ENCODE peak calls at places on chromosomes 13 and 19, in eight cellular contexts. V is pancreas, L is heart left ventricle, K is endodermal cell, T is BJ, C is uterus, Z is keratinocyte, Q is testis. H is an unnamed sample.
A peak's percentile ranks its signal among the peaks of the same experiment; 100 is the strongest.

GRCh38 chr19:6227941-6228325 is 51.8 kb downstream of the MLLT1 start:
- DNase-seq in V (no peak), L (no peak), K (no peak), T (no peak), C (no peak), Z (no peak), Q (no peak), H (no peak)

GRCh38 chr13:41597348-41598041 is 140.1 kb downstream of the RGCC start:
- DNase-seq in V (no peak), L (no peak), K (no peak), T (no peak), C (no peak), Z (no peak), Q (no peak), H (no peak)

GRCh38 chr19:51441410-51442390 is 16.6 kb downstream of the SIGLEC8 start:
- DNase-seq in V (no peak), L (no peak), K (no peak), T (no peak), C (no peak), Z (peak; percentile 9), Q (no peak), H (no peak)

GRCh38 chr13:72565893-72566292 is 161.5 kb downstream of the MZT1 start:
- DNase-seq in V (no peak), L (no peak), K (no peak), T (no peak), C (no peak), Z (no peak), Q (no peak), H (no peak)

GRCh38 chr19:31350693-31351211 is 1.5 kb upstream of the TSHZ3 start:
- DNase-seq in V (peak; percentile 58), L (peak; percentile 83), K (peak; percentile 82), T (no peak), C (peak; percentile 48), Z (no peak), Q (peak; percentile 61), H (no peak)

GRCh38 chr13:55761986-55762385 is 1378.7 kb upstream of the PRR20A start:
- DNase-seq in V (no peak), L (no peak), K (no peak), T (no peak), C (no peak), Z (no peak), Q (no peak), H (no peak)

GRCh38 chr13:111437856-111438547 is 117.6 kb downstream of the TEX29 start:
- DNase-seq in V (no peak), L (no peak), K (peak; percentile 38), T (no peak), C (no peak), Z (no peak), Q (no peak), H (no peak)

GRCh38 chr13:66673401-66673800 is 556.7 kb downstream of the PCDH9 start:
- DNase-seq in V (no peak), L (no peak), K (no peak), T (peak; percentile 68), C (no peak), Z (no peak), Q (no peak), H (no peak)

GRCh38 chr19:35717665-35718344 is at the start of gene KMT2B:
- DNase-seq in V (no peak), L (no peak), K (no peak), T (peak; percentile 66), C (no peak), Z (no peak), Q (no peak), H (peak; percentile 96)

GRCh38 chr13:49516467-49516866 is 20.7 kb downstream of the PHF11 start:
- DNase-seq in V (no peak), L (no peak), K (no peak), T (no peak), C (no peak), Z (no peak), Q (no peak), H (no peak)

GRCh38 chr13:23608704-23609413 is 38.6 kb downstream of the TNFRSF19 start:
- DNase-seq in V (no peak), L (peak; percentile 74), K (no peak), T (no peak), C (peak; percentile 62), Z (no peak), Q (no peak), H (no peak)

GRCh38 chr13:26923824-26924605 is 163.4 kb upstream of the GPR12 start:
- DNase-seq in V (no peak), L (no peak), K (peak; percentile 34), T (no peak), C (no peak), Z (no peak), Q (peak; percentile 26), H (no peak)

GRCh38 chr19:3576696-3577443 is 4.1 kb downstream of the HMG20B start:
- DNase-seq in V (peak; percentile 35), L (peak; percentile 82), K (peak; percentile 95), T (no peak), C (peak; percentile 46), Z (no peak), Q (no peak), H (no peak)
- H3K4me3 ChIP-seq in V (no peak overlapping the region), L (peak overlapping the region; percentile 43), K (peak overlapping the region; percentile 76), T (peak overlapping the region; percentile 27), C (no peak overlapping the region), Z (peak overlapping the region; percentile 44), Q (peak overlapping the region; percentile 38), H (no peak overlapping the region)

GRCh38 chr13:37752156-37752555 is 117.4 kb downstream of the TRPC4 start:
- DNase-seq in V (no peak), L (no peak), K (no peak), T (no peak), C (no peak), Z (no peak), Q (no peak), H (no peak)

GRCh38 chr13:37748913-37749312 is 120.7 kb downstream of the TRPC4 start:
- DNase-seq in V (no peak), L (no peak), K (no peak), T (no peak), C (no peak), Z (no peak), Q (no peak), H (no peak)

GRCh38 chr13:37755349-37755748 is 114.2 kb downstream of the TRPC4 start:
- DNase-seq in V (no peak), L (no peak), K (no peak), T (no peak), C (no peak), Z (no peak), Q (no peak), H (no peak)

GRCh38 chr13:37751025-37751424 is 118.5 kb downstream of the TRPC4 start:
- DNase-seq in V (no peak), L (no peak), K (no peak), T (no peak), C (no peak), Z (no peak), Q (no peak), H (no peak)

GRCh38 chr13:37753776-37754175 is 115.8 kb downstream of the TRPC4 start:
- DNase-seq in V (no peak), L (no peak), K (peak; percentile 81), T (no peak), C (no peak), Z (no peak), Q (no peak), H (no peak)
- H3K4me3 ChIP-seq in V (no peak overlapping the region), L (no peak overlapping the region), K (no peak overlapping the region), T (no peak overlapping the region), C (no peak overlapping the region), Z (no peak overlapping the region), Q (no peak overlapping the region), H (no peak overlapping the region)

GRCh38 chr19:4580021-4580901 is 20.8 kb upstream of the SEMA6B start:
- DNase-seq in V (no peak), L (no peak), K (peak; percentile 88), T (no peak), C (no peak), Z (no peak), Q (no peak), H (no peak)
- H3K4me3 ChIP-seq in V (no peak overlapping the region), L (peak overlapping the region; percentile 45), K (peak overlapping the region; percentile 58), T (no peak overlapping the region), C (peak overlapping the region; percentile 19), Z (no peak overlapping the region), Q (peak overlapping the region; percentile 39), H (no peak overlapping the region)

GRCh38 chr13:50801087-50801931 is 42.2 kb downstream of the DLEU7 start:
- DNase-seq in V (peak; percentile 40), L (no peak), K (peak; percentile 88), T (peak; percentile 9), C (peak; percentile 54), Z (no peak), Q (peak; percentile 58), H (peak; percentile 47)
- H3K4me3 ChIP-seq in V (no peak overlapping the region), L (peak overlapping the region; percentile 22), K (no peak overlapping the region), T (no peak overlapping the region), C (no peak overlapping the region), Z (no peak overlapping the region), Q (no peak overlapping the region), H (no peak overlapping the region)

DNA sequence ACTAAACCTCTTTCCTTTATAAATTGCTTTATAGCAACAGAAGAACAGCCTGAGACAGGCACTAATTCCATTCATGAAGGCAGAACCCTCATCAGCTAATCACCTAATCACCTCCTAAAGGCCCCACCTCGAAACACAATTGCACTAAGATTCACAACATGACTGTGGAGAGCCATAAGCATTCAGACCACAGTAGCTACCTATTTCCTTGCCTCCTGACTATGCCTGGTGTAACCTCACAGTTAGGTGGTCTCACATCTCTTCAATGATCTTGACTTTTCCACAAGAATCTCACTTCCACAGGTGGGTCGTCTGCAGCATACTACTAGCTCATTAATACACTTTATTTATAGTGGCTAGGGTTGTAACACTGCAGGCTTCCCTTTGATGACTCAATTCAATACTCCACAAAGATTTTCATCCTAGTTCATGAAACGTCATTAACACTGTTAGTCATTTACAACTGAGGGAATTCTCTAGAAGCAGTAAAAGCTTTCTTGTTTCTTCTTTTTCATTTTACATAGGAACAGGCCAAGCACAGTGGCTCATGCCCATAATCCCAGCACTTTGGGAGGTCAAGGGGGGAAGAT is 27.1 kb downstream of the STK24 start:
- DNase-seq in V (no peak), L (no peak), K (no peak), T (no peak), C (no peak), Z (no peak), Q (no peak), H (no peak)
- H3K4me3 ChIP-seq in V (no peak overlapping the region), L (no peak overlapping the region), K (no peak overlapping the region), T (no peak overlapping the region), C (no peak overlapping the region), Z (no peak overlapping the region), Q (no peak overlapping the region), H (no peak overlapping the region)

H was measured in PC-9.